ENCODE peak calls at places on chromosomes 13 and 19, in six cellular contexts. C, J, G, Z, P and V are unnamed samples.

GRCh38 chr19:33797821-33798633 is 1.4 kb downstream of the KCTD15 start:
- DNase-seq in C (no peak), J (peak), G (peak), Z (no peak), P (peak), V (peak)

GRCh38 chr13:99256709-99257108 is 1.5 kb downstream of the GPR18 start:
- DNase-seq in C (no peak), J (peak), G (no peak), Z (no peak), P (no peak), V (peak)

GRCh38 chr13:33285420-33286124 is at the start of gene STARD13:
- DNase-seq in C (peak), J (peak), G (peak), Z (peak), P (peak), V (peak)

GRCh38 chr19:3404324-3405260 is 38.2 kb downstream of the NFIC start:
- DNase-seq in C (no peak), J (peak), G (no peak), Z (peak), P (peak), V (peak)

GRCh38 chr19:29943615-29944014 is 1.6 kb downstream of the URI1 start:
- DNase-seq in C (no peak), J (no peak), G (no peak), Z (no peak), P (no peak), V (no peak)

GRCh38 chr19:51800849-51801244 is 5.9 kb downstream of the FPR3 start:
- DNase-seq in C (no peak), J (no peak), G (no peak), Z (no peak), P (no peak), V (no peak)

GRCh38 chr19:33444993-33445751 is 71.7 kb downstream of the CEBPG start:
- DNase-seq in C (peak), J (no peak), G (no peak), Z (no peak), P (no peak), V (no peak)

GRCh38 chr19:17757125-17757524 is 5.8 kb downstream of the FCHO1 start:
- DNase-seq in C (no peak), J (peak), G (peak), Z (no peak), P (peak), V (peak)

GRCh38 chr13:20359335-20359734 is 127.2 kb upstream of the GJB6 start:
- DNase-seq in C (peak), J (peak), G (peak), Z (peak), P (no peak), V (peak)

GRCh38 chr13:62846302-62846701 is 1430.7 kb upstream of the PCDH20 start:
- DNase-seq in C (no peak), J (peak), G (no peak), Z (no peak), P (no peak), V (peak)

GRCh38 chr13:73168993-73169401 is 110.2 kb downstream of the KLF5 start:
- DNase-seq in C (no peak), J (peak), G (no peak), Z (peak), P (peak), V (no peak)

GRCh38 chr19:39845621-39846175 is 481 bp downstream of the FBL start:
- DNase-seq in C (peak), J (peak), G (no peak), Z (no peak), P (peak), V (peak)

GRCh38 chr13:37618554-37618953 is 20.0 kb upstream of the POSTN start:
- DNase-seq in C (no peak), J (peak), G (no peak), Z (no peak), P (no peak), V (peak)

GRCh38 chr13:60162096-60162495 is 1.6 kb downstream of the DIAPH3 start:
- DNase-seq in C (no peak), J (no peak), G (no peak), Z (no peak), P (no peak), V (peak)

GRCh38 chr13:97753942-97754670 is 199.4 kb upstream of the IPO5 start:
- DNase-seq in C (no peak), J (no peak), G (no peak), Z (no peak), P (no peak), V (no peak)
- H3K4me3 ChIP-seq in C (no peak), J (no peak), G (no peak), Z (no peak), P (no peak), V (no peak)

DNA sequence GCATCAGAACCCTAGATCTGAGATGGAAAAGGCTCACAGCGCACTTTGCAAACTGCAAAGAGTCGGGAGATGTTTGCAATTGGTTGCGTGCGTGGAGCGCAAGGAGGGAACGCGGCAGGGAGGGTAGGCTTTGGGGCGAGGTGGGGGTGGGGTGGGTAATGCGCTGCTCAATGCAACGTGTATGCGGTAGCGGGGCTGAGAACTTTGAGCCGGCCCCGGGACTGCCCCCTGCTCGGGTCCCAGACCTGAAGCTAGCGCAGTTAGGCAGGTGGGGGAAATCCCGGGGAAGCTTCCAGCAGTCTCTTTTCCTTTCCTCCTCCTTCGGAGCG is 971 bp downstream of the FOSB start:
- DNase-seq in C (no peak), J (no peak), G (peak), Z (no peak), P (no peak), V (no peak)
- H3K4me3 ChIP-seq in C (peak), J (peak), G (peak), Z (peak), P (peak), V (peak)

DNA sequence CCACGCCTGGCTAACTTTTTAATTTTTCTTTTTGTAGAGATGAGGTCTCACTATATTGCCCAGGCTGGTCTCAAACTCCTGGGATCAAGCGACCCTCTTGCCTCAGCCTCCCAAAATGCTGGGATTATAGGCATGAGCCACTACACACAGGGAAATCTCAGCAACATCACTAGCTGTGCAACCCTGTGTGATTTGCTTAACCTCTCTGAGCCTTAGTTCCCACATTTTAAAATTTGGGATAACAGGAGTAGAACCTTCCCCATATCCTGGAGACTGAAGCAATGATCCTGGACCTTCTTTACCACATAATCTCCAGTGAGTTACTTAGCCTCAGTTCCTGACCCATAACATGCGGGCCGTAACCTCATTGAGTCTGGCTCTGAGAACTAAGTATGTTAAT is 139.1 kb downstream of the IER2 start:
- DNase-seq in C (no peak), J (no peak), G (no peak), Z (no peak), P (no peak), V (no peak)
- H3K4me3 ChIP-seq in C (no peak), J (no peak), G (no peak), Z (no peak), P (no peak), V (no peak)

DNA sequence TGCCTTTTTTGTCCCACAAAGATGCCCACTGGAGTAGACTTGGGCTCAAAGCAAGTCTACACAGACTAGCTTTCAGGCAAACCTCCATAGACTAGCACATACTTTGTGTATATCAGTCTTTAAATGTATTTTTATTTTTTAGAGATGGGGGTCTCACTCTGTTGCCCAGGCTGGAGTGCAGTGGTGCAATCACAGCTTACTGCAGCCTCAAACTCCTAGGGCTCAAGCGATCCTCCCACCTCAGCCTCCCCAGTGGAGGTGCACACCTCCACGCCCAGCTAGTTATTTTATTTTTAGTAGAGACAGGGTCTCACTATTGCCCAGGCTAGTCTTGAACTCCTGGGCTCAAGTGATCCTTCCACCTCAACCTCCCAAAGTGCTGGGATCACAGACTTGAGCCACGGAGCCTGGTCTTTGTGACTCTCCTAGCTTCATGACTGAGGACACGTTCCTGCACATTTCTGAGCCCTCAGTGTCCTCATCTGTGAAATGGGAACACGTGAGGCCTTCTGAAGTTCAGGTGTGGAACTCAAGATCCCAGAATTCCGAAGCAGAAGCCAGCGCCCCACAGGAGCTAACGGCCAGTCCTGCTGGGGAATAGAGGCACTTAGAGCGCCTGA is 5.1 kb upstream of the TPM4 start:
- DNase-seq in C (no peak), J (no peak), G (no peak), Z (no peak), P (no peak), V (no peak)
- H3K4me3 ChIP-seq in C (no peak), J (no peak), G (no peak), Z (no peak), P (no peak), V (no peak)